ENCODE peak calls at places on chromosome 14, in ten cellular contexts. One of them, this sample, is unnamed.

GRCh38 chr14:75514673-75515630 is 7.3 kb upstream of the BATF start:
- DNase-seq in lung: no peak
- DNase-seq in thoracic aorta: no peak
- DNase-seq in Karpas-422: peak; percentile 64
- DNase-seq in esophagus muscularis mucosa: peak; percentile 92
- DNase-seq in stomach: no peak
- DNase-seq in aorta: peak; percentile 61
- DNase-seq in transverse colon: peak; percentile 52
- DNase-seq in body of pancreas: no peak
- DNase-seq in CD8-positive, alpha-beta memory T cell: peak; percentile 44
- DNase-seq in this sample: no peak

GRCh38 chr14:31229638-31230229 is 22.1 kb upstream of the HECTD1 start:
- DNase-seq in lung: peak; percentile 81
- DNase-seq in thoracic aorta: no peak
- DNase-seq in Karpas-422: no peak
- DNase-seq in esophagus muscularis mucosa: peak; percentile 93
- DNase-seq in stomach: peak; percentile 86
- DNase-seq in aorta: peak; percentile 53
- DNase-seq in transverse colon: peak; percentile 79
- DNase-seq in body of pancreas: peak; percentile 86
- DNase-seq in CD8-positive, alpha-beta memory T cell: no peak
- DNase-seq in this sample: peak; percentile 70

GRCh38 chr14:44785096-44785495 is 176.7 kb downstream of the KLHL28 start:
- DNase-seq in lung: no peak
- DNase-seq in thoracic aorta: no peak
- DNase-seq in Karpas-422: no peak
- DNase-seq in esophagus muscularis mucosa: no peak
- DNase-seq in stomach: no peak
- DNase-seq in aorta: no peak
- DNase-seq in transverse colon: no peak
- DNase-seq in body of pancreas: no peak
- DNase-seq in CD8-positive, alpha-beta memory T cell: no peak
- DNase-seq in this sample: no peak

GRCh38 chr14:49052516-49052915 is 533.7 kb downstream of the RPS29 start:
- DNase-seq in lung: no peak
- DNase-seq in thoracic aorta: no peak
- DNase-seq in Karpas-422: no peak
- DNase-seq in esophagus muscularis mucosa: no peak
- DNase-seq in stomach: no peak
- DNase-seq in aorta: no peak
- DNase-seq in transverse colon: no peak
- DNase-seq in body of pancreas: no peak
- DNase-seq in CD8-positive, alpha-beta memory T cell: no peak
- DNase-seq in this sample: no peak

GRCh38 chr14:100891501-100892445 is 11.7 kb downstream of the RTL1 start:
- DNase-seq in lung: no peak
- DNase-seq in thoracic aorta: no peak
- DNase-seq in Karpas-422: no peak
- DNase-seq in esophagus muscularis mucosa: no peak
- DNase-seq in stomach: peak; percentile 20
- DNase-seq in aorta: peak; percentile 16
- DNase-seq in transverse colon: peak; percentile 2
- DNase-seq in body of pancreas: peak; percentile 5
- DNase-seq in CD8-positive, alpha-beta memory T cell: no peak
- DNase-seq in this sample: peak; percentile 61

GRCh38 chr14:69693145-69693544 is 73.8 kb upstream of the SRSF5 start:
- DNase-seq in lung: no peak
- DNase-seq in thoracic aorta: no peak
- DNase-seq in Karpas-422: peak; percentile 94
- DNase-seq in esophagus muscularis mucosa: no peak
- DNase-seq in stomach: peak; percentile 48
- DNase-seq in aorta: no peak
- DNase-seq in transverse colon: peak; percentile 61
- DNase-seq in body of pancreas: no peak
- DNase-seq in CD8-positive, alpha-beta memory T cell: no peak
- DNase-seq in this sample: no peak

GRCh38 chr14:23727566-23728335 is 91.6 kb downstream of the DHRS2 start:
- DNase-seq in lung: no peak
- DNase-seq in thoracic aorta: no peak
- DNase-seq in Karpas-422: peak; percentile 86
- DNase-seq in esophagus muscularis mucosa: no peak
- DNase-seq in stomach: no peak
- DNase-seq in aorta: no peak
- DNase-seq in transverse colon: no peak
- DNase-seq in body of pancreas: no peak
- DNase-seq in CD8-positive, alpha-beta memory T cell: no peak
- DNase-seq in this sample: no peak

GRCh38 chr14:34650786-34651584 is 21.0 kb upstream of the SNX6 start:
- DNase-seq in lung: no peak
- DNase-seq in thoracic aorta: no peak
- DNase-seq in Karpas-422: no peak
- DNase-seq in esophagus muscularis mucosa: no peak
- DNase-seq in stomach: no peak
- DNase-seq in aorta: peak; percentile 71
- DNase-seq in transverse colon: no peak
- DNase-seq in body of pancreas: no peak
- DNase-seq in CD8-positive, alpha-beta memory T cell: no peak
- DNase-seq in this sample: no peak

GRCh38 chr14:52729585-52729924 is 411 bp upstream of the STYX start:
- DNase-seq in lung: no peak
- DNase-seq in thoracic aorta: no peak
- DNase-seq in Karpas-422: no peak
- DNase-seq in esophagus muscularis mucosa: no peak
- DNase-seq in stomach: no peak
- DNase-seq in aorta: no peak
- DNase-seq in transverse colon: no peak
- DNase-seq in body of pancreas: no peak
- DNase-seq in CD8-positive, alpha-beta memory T cell: no peak
- DNase-seq in this sample: no peak

GRCh38 chr14:52724360-52724644 is 5.7 kb upstream of the STYX start:
- DNase-seq in lung: no peak
- DNase-seq in thoracic aorta: no peak
- DNase-seq in Karpas-422: peak; percentile 49
- DNase-seq in esophagus muscularis mucosa: no peak
- DNase-seq in stomach: no peak
- DNase-seq in aorta: no peak
- DNase-seq in transverse colon: no peak
- DNase-seq in body of pancreas: no peak
- DNase-seq in CD8-positive, alpha-beta memory T cell: no peak
- DNase-seq in this sample: no peak

DNA sequence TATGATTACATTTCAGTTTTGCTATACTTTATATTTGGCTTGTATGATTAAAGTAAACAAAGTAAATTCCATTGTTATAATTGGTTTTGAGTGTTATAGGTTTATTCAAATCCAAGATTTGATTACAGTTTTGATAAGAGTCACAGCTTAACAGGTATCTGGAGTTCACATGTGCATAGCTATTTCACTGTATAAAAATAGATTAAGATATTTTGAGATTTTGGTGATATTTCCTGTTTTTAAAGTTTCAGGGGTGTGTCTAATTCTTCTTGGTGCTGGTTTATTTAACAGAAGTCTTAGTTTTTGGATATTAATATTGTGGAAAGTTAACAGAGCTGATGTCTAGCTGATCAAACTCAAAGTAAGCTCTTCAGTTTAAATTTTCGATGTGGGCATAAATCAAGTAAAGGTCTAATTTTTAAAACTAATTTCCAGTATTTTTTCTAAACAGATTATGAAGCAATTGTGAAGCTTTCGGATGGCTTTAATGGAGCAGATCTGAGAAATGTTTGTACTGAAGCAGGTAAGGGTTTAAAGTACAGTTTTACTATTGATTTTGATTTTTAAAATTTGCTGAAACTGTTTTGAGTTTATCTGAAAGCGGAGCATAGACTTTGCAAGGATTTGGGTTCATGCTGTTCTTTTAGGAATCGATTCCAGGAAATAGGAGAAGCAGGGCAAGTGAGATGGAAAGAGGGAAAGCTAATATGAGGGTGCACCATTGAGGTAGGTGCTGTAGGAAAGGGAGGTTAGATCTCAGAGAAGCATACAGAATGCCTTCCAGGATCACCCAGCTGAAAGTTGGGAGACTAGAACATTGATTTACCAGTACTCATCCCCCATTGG is 6.2 kb upstream of the STYX start:
- DNase-seq in lung: no peak
- DNase-seq in thoracic aorta: no peak
- DNase-seq in Karpas-422: peak; percentile 65
- DNase-seq in esophagus muscularis mucosa: no peak
- DNase-seq in stomach: no peak
- DNase-seq in aorta: no peak
- DNase-seq in transverse colon: no peak
- DNase-seq in body of pancreas: no peak
- DNase-seq in CD8-positive, alpha-beta memory T cell: no peak
- DNase-seq in this sample: no peak
- H3K36me3 ChIP-seq in lung: peaks cover 16% of the 10 kb centered on the region
- H3K36me3 ChIP-seq in thoracic aorta: peaks cover 44% of the 10 kb centered on the region
- H3K36me3 ChIP-seq in Karpas-422: peaks cover 80% of the 10 kb centered on the region
- H3K36me3 ChIP-seq in esophagus muscularis mucosa: peaks cover 96% of the 10 kb centered on the region
- H3K36me3 ChIP-seq in stomach: peaks cover 99% of the 10 kb centered on the region
- H3K36me3 ChIP-seq in aorta: peaks cover 3% of the 10 kb centered on the region
- H3K36me3 ChIP-seq in transverse colon: peaks cover 65% of the 10 kb centered on the region
- H3K36me3 ChIP-seq in body of pancreas: peaks cover 6% of the 10 kb centered on the region
- H3K36me3 ChIP-seq in CD8-positive, alpha-beta memory T cell: peaks cover 38% of the 10 kb centered on the region
- H3K36me3 ChIP-seq in this sample: peaks cover 66% of the 10 kb centered on the region

GRCh38 chr14:103686831-103687485 is 28.3 kb downstream of the XRCC3 start:
- DNase-seq in lung: no peak
- DNase-seq in thoracic aorta: no peak
- DNase-seq in Karpas-422: no peak
- DNase-seq in esophagus muscularis mucosa: no peak
- DNase-seq in stomach: no peak
- DNase-seq in aorta: peak; percentile 30
- DNase-seq in transverse colon: no peak
- DNase-seq in body of pancreas: no peak
- DNase-seq in CD8-positive, alpha-beta memory T cell: no peak
- DNase-seq in this sample: no peak
- H3K36me3 ChIP-seq in lung: peaks cover 42% of the 10 kb centered on the region
- H3K36me3 ChIP-seq in thoracic aorta: peaks cover 46% of the 10 kb centered on the region
- H3K36me3 ChIP-seq in Karpas-422: peaks cover 27% of the 10 kb centered on the region
- H3K36me3 ChIP-seq in esophagus muscularis mucosa: peaks cover 84% of the 10 kb centered on the region
- H3K36me3 ChIP-seq in stomach: peaks cover 95% of the 10 kb centered on the region
- H3K36me3 ChIP-seq in aorta: peaks cover 7% of the 10 kb centered on the region
- H3K36me3 ChIP-seq in transverse colon: peaks cover 44% of the 10 kb centered on the region
- H3K36me3 ChIP-seq in body of pancreas: no peaks in the 10 kb centered on the region
- H3K36me3 ChIP-seq in CD8-positive, alpha-beta memory T cell: peaks cover 32% of the 10 kb centered on the region
- H3K36me3 ChIP-seq in this sample: peaks cover 48% of the 10 kb centered on the region

DNA sequence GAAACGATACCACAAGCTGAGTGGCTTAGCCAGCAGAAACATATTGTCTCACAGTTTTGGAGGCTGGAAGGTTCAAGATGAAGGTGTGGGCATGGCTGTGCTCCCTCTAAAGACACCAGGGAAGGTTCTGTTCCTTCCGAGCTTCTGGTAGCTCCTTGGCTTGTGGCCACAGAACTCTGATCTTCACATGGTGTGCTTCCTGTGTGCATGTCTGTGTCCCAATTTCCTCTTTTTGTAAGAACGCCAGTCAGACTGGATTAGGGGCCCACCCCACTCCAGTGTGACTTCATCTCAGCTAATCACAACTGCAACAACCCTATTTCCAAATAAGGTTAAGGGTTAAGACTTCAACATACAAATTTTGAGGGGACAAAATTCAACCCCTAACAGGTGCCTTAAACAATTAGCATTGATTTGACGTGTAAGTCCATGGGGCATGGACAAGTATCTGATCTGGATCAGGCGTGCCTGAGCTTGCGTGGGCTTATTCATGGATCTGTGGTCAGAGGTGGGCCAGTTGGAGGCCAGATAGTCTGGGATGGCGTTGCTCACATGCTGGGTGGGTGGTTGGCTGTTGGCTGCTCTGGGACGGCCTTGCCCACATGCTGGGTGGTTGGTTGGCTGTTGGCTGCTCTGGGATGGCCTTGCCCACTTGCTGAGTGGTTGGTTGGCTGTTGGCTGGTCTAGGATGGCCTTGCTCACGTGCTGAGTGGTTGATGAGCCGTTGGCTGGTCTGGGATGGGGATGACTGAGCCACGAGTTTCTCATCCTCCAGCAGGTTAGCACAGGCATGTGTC is 88.5 kb downstream of the LGMN start:
- DNase-seq in lung: peak; percentile 64
- DNase-seq in thoracic aorta: no peak
- DNase-seq in Karpas-422: peak; percentile 64
- DNase-seq in esophagus muscularis mucosa: no peak
- DNase-seq in stomach: no peak
- DNase-seq in aorta: peak; percentile 83
- DNase-seq in transverse colon: peak; percentile 44
- DNase-seq in body of pancreas: no peak
- DNase-seq in CD8-positive, alpha-beta memory T cell: no peak
- DNase-seq in this sample: peak; percentile 79
- H3K36me3 ChIP-seq in lung: peaks cover 30% of the 10 kb centered on the region
- H3K36me3 ChIP-seq in thoracic aorta: peaks cover 33% of the 10 kb centered on the region
- H3K36me3 ChIP-seq in Karpas-422: no peaks in the 10 kb centered on the region
- H3K36me3 ChIP-seq in esophagus muscularis mucosa: peaks cover 32% of the 10 kb centered on the region
- H3K36me3 ChIP-seq in stomach: peaks cover 22% of the 10 kb centered on the region
- H3K36me3 ChIP-seq in aorta: peaks cover 2% of the 10 kb centered on the region
- H3K36me3 ChIP-seq in transverse colon: no peaks in the 10 kb centered on the region
- H3K36me3 ChIP-seq in body of pancreas: no peaks in the 10 kb centered on the region
- H3K36me3 ChIP-seq in CD8-positive, alpha-beta memory T cell: peaks cover 45% of the 10 kb centered on the region
- H3K36me3 ChIP-seq in this sample: peaks cover 18% of the 10 kb centered on the region

GRCh38 chr14:105432657-105433056 is 13.0 kb downstream of the MTA1 start:
- DNase-seq in lung: no peak
- DNase-seq in thoracic aorta: no peak
- DNase-seq in Karpas-422: no peak
- DNase-seq in esophagus muscularis mucosa: no peak
- DNase-seq in stomach: no peak
- DNase-seq in aorta: no peak
- DNase-seq in transverse colon: no peak
- DNase-seq in body of pancreas: no peak
- DNase-seq in CD8-positive, alpha-beta memory T cell: no peak
- DNase-seq in this sample: no peak

GRCh38 chr14:105430042-105430441 is 10.4 kb downstream of the MTA1 start:
- DNase-seq in lung: no peak
- DNase-seq in thoracic aorta: no peak
- DNase-seq in Karpas-422: no peak
- DNase-seq in esophagus muscularis mucosa: no peak
- DNase-seq in stomach: no peak
- DNase-seq in aorta: no peak
- DNase-seq in transverse colon: no peak
- DNase-seq in body of pancreas: no peak
- DNase-seq in CD8-positive, alpha-beta memory T cell: no peak
- DNase-seq in this sample: no peak

GRCh38 chr14:105427893-105428485 is 8.4 kb downstream of the MTA1 start:
- DNase-seq in lung: no peak
- DNase-seq in thoracic aorta: no peak
- DNase-seq in Karpas-422: no peak
- DNase-seq in esophagus muscularis mucosa: no peak
- DNase-seq in stomach: no peak
- DNase-seq in aorta: no peak
- DNase-seq in transverse colon: no peak
- DNase-seq in body of pancreas: no peak
- DNase-seq in CD8-positive, alpha-beta memory T cell: no peak
- DNase-seq in this sample: no peak

GRCh38 chr14:105431256-105431655 is 11.6 kb downstream of the MTA1 start:
- DNase-seq in lung: no peak
- DNase-seq in thoracic aorta: no peak
- DNase-seq in Karpas-422: no peak
- DNase-seq in esophagus muscularis mucosa: no peak
- DNase-seq in stomach: no peak
- DNase-seq in aorta: no peak
- DNase-seq in transverse colon: no peak
- DNase-seq in body of pancreas: no peak
- DNase-seq in CD8-positive, alpha-beta memory T cell: no peak
- DNase-seq in this sample: no peak

DNA sequence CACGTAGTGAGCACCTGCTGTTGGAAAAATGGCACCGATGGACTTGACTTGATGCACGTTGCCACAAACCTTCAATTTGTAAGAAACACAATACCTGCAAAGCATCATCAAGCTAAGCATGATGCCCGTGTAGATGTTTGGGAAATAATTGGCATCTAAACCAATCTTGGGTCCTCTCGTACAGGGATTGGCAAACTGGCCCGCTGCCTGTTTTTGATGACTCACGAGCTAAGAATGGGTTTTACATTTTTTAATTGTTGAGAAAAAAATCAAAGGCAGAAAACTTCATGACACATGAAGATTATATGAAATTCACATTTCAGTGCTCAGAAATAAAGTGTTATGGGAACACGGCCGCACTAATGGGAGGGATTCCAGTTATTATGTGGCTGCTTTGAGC is 10.9 kb downstream of the MTA1 start:
- DNase-seq in lung: peak; percentile 74
- DNase-seq in thoracic aorta: no peak
- DNase-seq in Karpas-422: no peak
- DNase-seq in esophagus muscularis mucosa: no peak
- DNase-seq in stomach: no peak
- DNase-seq in aorta: no peak
- DNase-seq in transverse colon: no peak
- DNase-seq in body of pancreas: no peak
- DNase-seq in CD8-positive, alpha-beta memory T cell: no peak
- DNase-seq in this sample: no peak
- H3K36me3 ChIP-seq in lung: peaks cover 6% of the 10 kb centered on the region
- H3K36me3 ChIP-seq in thoracic aorta: no peaks in the 10 kb centered on the region
- H3K36me3 ChIP-seq in Karpas-422: peaks cover 26% of the 10 kb centered on the region
- H3K36me3 ChIP-seq in esophagus muscularis mucosa: peaks cover 12% of the 10 kb centered on the region
- H3K36me3 ChIP-seq in stomach: peaks cover 9% of the 10 kb centered on the region
- H3K36me3 ChIP-seq in aorta: no peaks in the 10 kb centered on the region
- H3K36me3 ChIP-seq in transverse colon: no peaks in the 10 kb centered on the region
- H3K36me3 ChIP-seq in body of pancreas: no peaks in the 10 kb centered on the region
- H3K36me3 ChIP-seq in CD8-positive, alpha-beta memory T cell: no peaks in the 10 kb centered on the region
- H3K36me3 ChIP-seq in this sample: no peaks in the 10 kb centered on the region